ENCODE peak calls at places on chromosomes 1 and 21, in nine cellular contexts. One of them, this sample, is unnamed.

GRCh38 chr1:45685308-45686080 is 839 bp downstream of the GPBP1L1 start:
- DNase-seq in GM04504: no peak
- DNase-seq in activated T-helper 1 cell treated with anti-CD3 and anti-CD28 coated beads, Interleukin-12 subunit alpha, Interleukin-12 subunit beta, Interleukin-2, Interleukin-4 antibody, amounts not matched to agents 30 ng/mL and 10 ng/mL and 1 ng/mL, durations not matched to agents 14 hours and 24 hours and 36 hours: no peak
- DNase-seq in sciatic nerve: no peak
- DNase-seq in neural progenitor cell: peak
- DNase-seq in NCI-H1105 treated with DMSO at 0.1 percent for 48 hours: peak
- DNase-seq in AG09309: no peak
- DNase-seq in T-helper 2 cell: no peak
- DNase-seq in lower lobe of right lung: no peak
- DNase-seq in this sample: no peak

GRCh38 chr21:35149698-35150097 is 100.6 kb upstream of the RUNX1 start:
- DNase-seq in GM04504: no peak
- DNase-seq in activated T-helper 1 cell treated with anti-CD3 and anti-CD28 coated beads, Interleukin-12 subunit alpha, Interleukin-12 subunit beta, Interleukin-2, Interleukin-4 antibody, amounts not matched to agents 30 ng/mL and 10 ng/mL and 1 ng/mL, durations not matched to agents 14 hours and 24 hours and 36 hours: no peak
- DNase-seq in sciatic nerve: no peak
- DNase-seq in neural progenitor cell: no peak
- DNase-seq in NCI-H1105 treated with DMSO at 0.1 percent for 48 hours: no peak
- DNase-seq in AG09309: no peak
- DNase-seq in T-helper 2 cell: no peak
- DNase-seq in lower lobe of right lung: no peak
- DNase-seq in this sample: no peak

GRCh38 chr1:206105612-206106011 is 11.6 kb downstream of the AVPR1B start:
- DNase-seq in GM04504: no peak
- DNase-seq in activated T-helper 1 cell treated with anti-CD3 and anti-CD28 coated beads, Interleukin-12 subunit alpha, Interleukin-12 subunit beta, Interleukin-2, Interleukin-4 antibody, amounts not matched to agents 30 ng/mL and 10 ng/mL and 1 ng/mL, durations not matched to agents 14 hours and 24 hours and 36 hours: no peak
- DNase-seq in sciatic nerve: no peak
- DNase-seq in neural progenitor cell: no peak
- DNase-seq in NCI-H1105 treated with DMSO at 0.1 percent for 48 hours: no peak
- DNase-seq in AG09309: no peak
- DNase-seq in T-helper 2 cell: no peak
- DNase-seq in lower lobe of right lung: no peak
- DNase-seq in this sample: no peak

GRCh38 chr1:6872573-6873261 is 87.5 kb downstream of the CAMTA1 start:
- DNase-seq in GM04504: no peak
- DNase-seq in activated T-helper 1 cell treated with anti-CD3 and anti-CD28 coated beads, Interleukin-12 subunit alpha, Interleukin-12 subunit beta, Interleukin-2, Interleukin-4 antibody, amounts not matched to agents 30 ng/mL and 10 ng/mL and 1 ng/mL, durations not matched to agents 14 hours and 24 hours and 36 hours: no peak
- DNase-seq in sciatic nerve: no peak
- DNase-seq in neural progenitor cell: no peak
- DNase-seq in NCI-H1105 treated with DMSO at 0.1 percent for 48 hours: no peak
- DNase-seq in AG09309: no peak
- DNase-seq in T-helper 2 cell: no peak
- DNase-seq in lower lobe of right lung: no peak
- DNase-seq in this sample: no peak

GRCh38 chr1:230236951-230237350 is 169.9 kb downstream of the GALNT2 start:
- DNase-seq in GM04504: no peak
- DNase-seq in activated T-helper 1 cell treated with anti-CD3 and anti-CD28 coated beads, Interleukin-12 subunit alpha, Interleukin-12 subunit beta, Interleukin-2, Interleukin-4 antibody, amounts not matched to agents 30 ng/mL and 10 ng/mL and 1 ng/mL, durations not matched to agents 14 hours and 24 hours and 36 hours: no peak
- DNase-seq in sciatic nerve: no peak
- DNase-seq in neural progenitor cell: no peak
- DNase-seq in NCI-H1105 treated with DMSO at 0.1 percent for 48 hours: no peak
- DNase-seq in AG09309: no peak
- DNase-seq in T-helper 2 cell: no peak
- DNase-seq in lower lobe of right lung: no peak
- DNase-seq in this sample: no peak

GRCh38 chr1:183932412-183932811 is 105.1 kb downstream of the COLGALT2 start:
- DNase-seq in GM04504: peak
- DNase-seq in activated T-helper 1 cell treated with anti-CD3 and anti-CD28 coated beads, Interleukin-12 subunit alpha, Interleukin-12 subunit beta, Interleukin-2, Interleukin-4 antibody, amounts not matched to agents 30 ng/mL and 10 ng/mL and 1 ng/mL, durations not matched to agents 14 hours and 24 hours and 36 hours: no peak
- DNase-seq in sciatic nerve: peak
- DNase-seq in neural progenitor cell: no peak
- DNase-seq in NCI-H1105 treated with DMSO at 0.1 percent for 48 hours: no peak
- DNase-seq in AG09309: peak
- DNase-seq in T-helper 2 cell: no peak
- DNase-seq in lower lobe of right lung: peak
- DNase-seq in this sample: peak

GRCh38 chr21:46120301-46121285 is 22.7 kb downstream of the COL6A2 start:
- DNase-seq in GM04504: no peak
- DNase-seq in activated T-helper 1 cell treated with anti-CD3 and anti-CD28 coated beads, Interleukin-12 subunit alpha, Interleukin-12 subunit beta, Interleukin-2, Interleukin-4 antibody, amounts not matched to agents 30 ng/mL and 10 ng/mL and 1 ng/mL, durations not matched to agents 14 hours and 24 hours and 36 hours: no peak
- DNase-seq in sciatic nerve: peak
- DNase-seq in neural progenitor cell: no peak
- DNase-seq in NCI-H1105 treated with DMSO at 0.1 percent for 48 hours: no peak
- DNase-seq in AG09309: no peak
- DNase-seq in T-helper 2 cell: no peak
- DNase-seq in lower lobe of right lung: peak
- DNase-seq in this sample: peak

GRCh38 chr1:28246427-28246832 is 10.5 kb downstream of the ATP5IF1 start:
- DNase-seq in GM04504: no peak
- DNase-seq in activated T-helper 1 cell treated with anti-CD3 and anti-CD28 coated beads, Interleukin-12 subunit alpha, Interleukin-12 subunit beta, Interleukin-2, Interleukin-4 antibody, amounts not matched to agents 30 ng/mL and 10 ng/mL and 1 ng/mL, durations not matched to agents 14 hours and 24 hours and 36 hours: peak
- DNase-seq in sciatic nerve: no peak
- DNase-seq in neural progenitor cell: no peak
- DNase-seq in NCI-H1105 treated with DMSO at 0.1 percent for 48 hours: no peak
- DNase-seq in AG09309: no peak
- DNase-seq in T-helper 2 cell: no peak
- DNase-seq in lower lobe of right lung: no peak
- DNase-seq in this sample: no peak

GRCh38 chr21:32411366-32412161 is 942 bp upstream of the EVA1C start:
- DNase-seq in GM04504: no peak
- DNase-seq in activated T-helper 1 cell treated with anti-CD3 and anti-CD28 coated beads, Interleukin-12 subunit alpha, Interleukin-12 subunit beta, Interleukin-2, Interleukin-4 antibody, amounts not matched to agents 30 ng/mL and 10 ng/mL and 1 ng/mL, durations not matched to agents 14 hours and 24 hours and 36 hours: peak
- DNase-seq in sciatic nerve: peak
- DNase-seq in neural progenitor cell: peak
- DNase-seq in NCI-H1105 treated with DMSO at 0.1 percent for 48 hours: peak
- DNase-seq in AG09309: no peak
- DNase-seq in T-helper 2 cell: peak
- DNase-seq in lower lobe of right lung: peak
- DNase-seq in this sample: peak

GRCh38 chr1:156489166-156489934 is 11.2 kb downstream of the MEF2D start:
- DNase-seq in GM04504: no peak
- DNase-seq in activated T-helper 1 cell treated with anti-CD3 and anti-CD28 coated beads, Interleukin-12 subunit alpha, Interleukin-12 subunit beta, Interleukin-2, Interleukin-4 antibody, amounts not matched to agents 30 ng/mL and 10 ng/mL and 1 ng/mL, durations not matched to agents 14 hours and 24 hours and 36 hours: no peak
- DNase-seq in sciatic nerve: no peak
- DNase-seq in neural progenitor cell: peak
- DNase-seq in NCI-H1105 treated with DMSO at 0.1 percent for 48 hours: peak
- DNase-seq in AG09309: no peak
- DNase-seq in T-helper 2 cell: no peak
- DNase-seq in lower lobe of right lung: no peak
- DNase-seq in this sample: no peak

GRCh38 chr1:173864179-173864867 is 3.5 kb downstream of the GAS5 start:
- DNase-seq in GM04504: no peak
- DNase-seq in activated T-helper 1 cell treated with anti-CD3 and anti-CD28 coated beads, Interleukin-12 subunit alpha, Interleukin-12 subunit beta, Interleukin-2, Interleukin-4 antibody, amounts not matched to agents 30 ng/mL and 10 ng/mL and 1 ng/mL, durations not matched to agents 14 hours and 24 hours and 36 hours: no peak
- DNase-seq in sciatic nerve: no peak
- DNase-seq in neural progenitor cell: no peak
- DNase-seq in NCI-H1105 treated with DMSO at 0.1 percent for 48 hours: no peak
- DNase-seq in AG09309: no peak
- DNase-seq in T-helper 2 cell: no peak
- DNase-seq in lower lobe of right lung: no peak
- DNase-seq in this sample: no peak

GRCh38 chr1:56864430-56864829 is 9.8 kb downstream of the C8A start:
- DNase-seq in GM04504: no peak
- DNase-seq in activated T-helper 1 cell treated with anti-CD3 and anti-CD28 coated beads, Interleukin-12 subunit alpha, Interleukin-12 subunit beta, Interleukin-2, Interleukin-4 antibody, amounts not matched to agents 30 ng/mL and 10 ng/mL and 1 ng/mL, durations not matched to agents 14 hours and 24 hours and 36 hours: no peak
- DNase-seq in sciatic nerve: no peak
- DNase-seq in neural progenitor cell: no peak
- DNase-seq in NCI-H1105 treated with DMSO at 0.1 percent for 48 hours: no peak
- DNase-seq in AG09309: no peak
- DNase-seq in T-helper 2 cell: no peak
- DNase-seq in lower lobe of right lung: no peak
- DNase-seq in this sample: no peak

GRCh38 chr1:237736372-237737029 is 154.2 kb downstream of the ZP4 start:
- DNase-seq in GM04504: no peak
- DNase-seq in activated T-helper 1 cell treated with anti-CD3 and anti-CD28 coated beads, Interleukin-12 subunit alpha, Interleukin-12 subunit beta, Interleukin-2, Interleukin-4 antibody, amounts not matched to agents 30 ng/mL and 10 ng/mL and 1 ng/mL, durations not matched to agents 14 hours and 24 hours and 36 hours: no peak
- DNase-seq in sciatic nerve: no peak
- DNase-seq in neural progenitor cell: peak
- DNase-seq in NCI-H1105 treated with DMSO at 0.1 percent for 48 hours: no peak
- DNase-seq in AG09309: no peak
- DNase-seq in T-helper 2 cell: no peak
- DNase-seq in lower lobe of right lung: no peak
- DNase-seq in this sample: no peak

GRCh38 chr1:243732627-243733026 is 117.4 kb downstream of the AKT3 start:
- DNase-seq in GM04504: no peak
- DNase-seq in activated T-helper 1 cell treated with anti-CD3 and anti-CD28 coated beads, Interleukin-12 subunit alpha, Interleukin-12 subunit beta, Interleukin-2, Interleukin-4 antibody, amounts not matched to agents 30 ng/mL and 10 ng/mL and 1 ng/mL, durations not matched to agents 14 hours and 24 hours and 36 hours: no peak
- DNase-seq in sciatic nerve: no peak
- DNase-seq in neural progenitor cell: peak
- DNase-seq in NCI-H1105 treated with DMSO at 0.1 percent for 48 hours: peak
- DNase-seq in AG09309: no peak
- DNase-seq in T-helper 2 cell: no peak
- DNase-seq in lower lobe of right lung: no peak
- DNase-seq in this sample: no peak